ENCODE peak calls at places on chromosomes 12 and 14, in nine cellular contexts. P is CD8-positive, alpha-beta T cell; M is Calu3; A is GM20000; Y is WTC11; Z is mammary epithelial cell; X is Caco-2; C is ovary; G is left lung. N is an unnamed sample.

GRCh38 chr14:66360526-66360925 is 125.6 kb upstream of the CCDC196 start:
- DNase-seq in P (no peak), M (no peak), A (no peak), Y (no peak), Z (no peak), X (no peak), C (no peak), G (no peak), N (no peak)

GRCh38 chr14:63922696-63923421 is 70.1 kb downstream of the SYNE2 start:
- DNase-seq in P (no peak), M (peak), A (no peak), Y (no peak), Z (peak), X (no peak), C (no peak), G (peak), N (peak)

GRCh38 chr12:51264297-51264696 is 5.9 kb downstream of the SMAGP start:
- DNase-seq in P (no peak), M (no peak), A (no peak), Y (no peak), Z (peak), X (no peak), C (no peak), G (no peak), N (no peak)

GRCh38 chr14:48052973-48053372 is 377.6 kb upstream of the MDGA2 start:
- DNase-seq in P (no peak), M (no peak), A (no peak), Y (no peak), Z (no peak), X (no peak), C (no peak), G (no peak), N (no peak)

GRCh38 chr12:89051065-89051677 is 301.1 kb downstream of the DUSP6 start:
- DNase-seq in P (no peak), M (peak), A (peak), Y (no peak), Z (peak), X (no peak), C (no peak), G (no peak), N (peak)

GRCh38 chr14:28294834-28295440 is 471.6 kb upstream of the FOXG1 start:
- DNase-seq in P (no peak), M (peak), A (no peak), Y (no peak), Z (peak), X (no peak), C (no peak), G (no peak), N (peak)

GRCh38 chr14:31024042-31024480 is 1.4 kb upstream of the AP4S1 start:
- DNase-seq in P (no peak), M (no peak), A (no peak), Y (no peak), Z (no peak), X (no peak), C (no peak), G (no peak), N (no peak)

GRCh38 chr12:113056631-113057488 is at the start of gene DTX1:
- DNase-seq in P (peak), M (no peak), A (peak), Y (no peak), Z (no peak), X (no peak), C (no peak), G (no peak), N (no peak)

GRCh38 chr14:92412912-92413311 is 89.9 kb downstream of the SLC24A4 start:
- DNase-seq in P (no peak), M (no peak), A (no peak), Y (no peak), Z (no peak), X (no peak), C (no peak), G (no peak), N (no peak)

GRCh38 chr14:103561381-103562134 is 899 bp downstream of the BAG5 start:
- DNase-seq in P (no peak), M (peak), A (peak), Y (no peak), Z (peak), X (peak), C (no peak), G (peak), N (peak)

GRCh38 chr12:91991397-91992187 is 154.1 kb downstream of the BTG1 start:
- DNase-seq in P (no peak), M (no peak), A (peak), Y (no peak), Z (peak), X (no peak), C (no peak), G (no peak), N (peak)
- TF ChIP-seq CTCF in P (peak), M (no peak), A (peak), Y (no peak), Z (no peak), X (no peak), C (no peak), G (no peak), N (no peak)

GRCh38 chr14:95496111-95496681 is 20.3 kb downstream of the SYNE3 start:
- DNase-seq in P (no peak), M (no peak), A (no peak), Y (no peak), Z (no peak), X (no peak), C (no peak), G (no peak), N (peak)
- TF ChIP-seq CTCF in P (no peak), M (no peak), A (no peak), Y (no peak), Z (no peak), X (no peak), C (no peak), G (no peak), N (no peak)

DNA sequence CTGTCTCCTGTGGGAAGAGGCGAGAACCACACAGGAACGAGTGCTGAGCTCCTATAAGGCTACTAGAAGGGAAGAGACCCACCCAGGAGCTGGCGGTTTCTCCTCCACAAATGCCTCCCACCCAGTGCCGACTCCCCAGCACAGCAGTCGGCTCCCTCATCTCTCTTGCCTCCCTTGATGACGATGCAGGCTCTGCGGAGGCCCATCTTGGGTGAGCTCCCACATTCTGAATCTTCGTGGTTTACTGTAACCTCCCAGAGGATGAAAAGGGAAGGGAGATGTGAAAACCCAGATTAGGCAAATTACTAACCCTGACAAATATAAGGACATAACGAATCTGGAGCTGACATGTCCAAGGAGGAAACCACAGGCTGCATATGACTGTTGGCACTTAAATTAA is 23.8 kb downstream of the GRIN2B start:
- DNase-seq in P (no peak), M (no peak), A (no peak), Y (no peak), Z (no peak), X (no peak), C (no peak), G (no peak), N (no peak)
- TF ChIP-seq CTCF in P (no peak), M (no peak), A (no peak), Y (no peak), Z (no peak), X (no peak), C (no peak), G (no peak), N (no peak)

DNA sequence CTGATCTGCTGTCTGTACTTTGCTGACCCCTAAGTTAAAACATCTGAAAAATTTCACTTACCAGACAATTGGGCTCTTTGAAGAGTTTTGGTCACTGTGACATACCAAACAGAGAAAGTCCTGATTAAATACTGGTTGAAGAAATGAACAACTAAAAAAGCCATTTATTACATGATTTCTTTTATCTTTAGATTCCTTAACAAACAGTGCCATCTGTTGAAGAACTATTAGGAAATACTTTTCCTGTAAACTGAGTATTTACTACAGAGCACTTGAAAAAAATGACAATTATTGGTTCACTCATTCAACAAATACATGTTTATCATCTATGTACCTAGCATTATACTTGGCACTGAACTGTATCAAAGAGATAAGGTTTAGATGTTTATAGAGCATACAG is 6.5 kb upstream of the WASHC4 start:
- DNase-seq in P (no peak), M (no peak), A (no peak), Y (no peak), Z (no peak), X (no peak), C (no peak), G (no peak), N (peak)
- TF ChIP-seq CTCF in P (no peak), M (no peak), A (no peak), Y (no peak), Z (no peak), X (no peak), C (no peak), G (no peak), N (peak)